ENCODE peak calls at places on chromosomes 13 and 19, in eight cellular contexts. H, S, K, L, V, O, X and B are unnamed samples.

GRCh38 chr19:42652021-42652420 is 57.3 kb upstream of the CEACAM8 start:
- DNase-seq in S (no peak), L (no peak), X (no peak), O (no peak), K (no peak), V (no peak), H (no peak), B (no peak)

GRCh38 chr13:112444416-112445399 is 68.6 kb downstream of the SPACA7 start:
- DNase-seq in K (no peak), L (peak), S (no peak), H (no peak), O (peak), X (no peak), V (no peak), B (no peak)

GRCh38 chr13:90899411-90899810 is 448.1 kb upstream of the MIR17HG start:
- DNase-seq in K (no peak), O (no peak), V (no peak), L (no peak), H (no peak), S (no peak), X (no peak), B (no peak)

GRCh38 chr19:47613165-47614146 is 4.5 kb downstream of the BICRA start:
- DNase-seq in K (no peak), L (peak), O (no peak), X (no peak), S (no peak), H (peak), V (no peak), B (peak)

GRCh38 chr19:15108845-15109767 is 1.9 kb downstream of the SYDE1 start:
- DNase-seq in L (no peak), H (no peak), O (no peak), S (no peak), X (no peak), V (no peak), K (no peak), B (no peak)

GRCh38 chr13:106562301-106562700 is 5.6 kb downstream of the ARGLU1 start:
- DNase-seq in K (no peak), X (no peak), L (no peak), V (no peak), H (no peak), O (no peak), S (no peak), B (no peak)

GRCh38 chr19:55178781-55179569 is 1.1 kb downstream of the SYT5 start:
- DNase-seq in L (peak), X (peak), S (peak), V (no peak), K (peak), O (peak), H (peak), B (peak)

GRCh38 chr19:40154121-40154680 is 37.0 kb upstream of the MAP3K10 start:
- DNase-seq in X (no peak), S (no peak), H (no peak), K (no peak), L (no peak), V (no peak), O (no peak), B (no peak)

GRCh38 chr19:48618278-48618915 is 581 bp downstream of the RPL18 start:
- DNase-seq in X (no peak), S (no peak), O (no peak), K (no peak), H (peak), V (no peak), L (no peak), B (no peak)

GRCh38 chr13:80716610-80717081 is 375.7 kb upstream of the SPRY2 start:
- DNase-seq in S (no peak), H (no peak), V (no peak), X (no peak), L (peak), O (no peak), K (no peak), B (no peak)

GRCh38 chr13:90867336-90867683 is 480.2 kb upstream of the MIR17HG start:
- DNase-seq in V (peak), S (peak), X (peak), O (peak), L (peak), H (peak), K (peak), B (peak)

GRCh38 chr19:54002495-54003315 is 11.3 kb downstream of the CACNG6 start:
- DNase-seq in K (no peak), L (no peak), V (no peak), H (no peak), S (no peak), X (no peak), O (no peak), B (no peak)

GRCh38 chr19:49824662-49825061 is 6.6 kb downstream of the MED25 start:
- DNase-seq in V (no peak), H (no peak), L (no peak), O (no peak), K (no peak), S (no peak), X (no peak), B (no peak)

GRCh38 chr19:18205180-18205915 is 1.5 kb upstream of the RAB3A start:
- DNase-seq in K (peak), O (peak), H (peak), V (peak), X (peak), S (peak), L (peak), B (peak)

GRCh38 chr19:18204394-18205179 is 745 bp upstream of the RAB3A start:
- DNase-seq in O (no peak), X (peak), S (no peak), V (no peak), K (no peak), H (no peak), L (peak), B (peak)

GRCh38 chr19:18203408-18203862 is 407 bp downstream of the RAB3A start:
- DNase-seq in O (no peak), H (no peak), V (no peak), L (no peak), S (peak), K (no peak), X (no peak), B (peak)

GRCh38 chr19:18202759-18203407 is 959 bp downstream of the RAB3A start:
- DNase-seq in K (peak), X (peak), O (peak), H (peak), L (peak), S (peak), V (no peak), B (peak)

GRCh38 chr19:18203863-18204393 is at the start of gene RAB3A:
- DNase-seq in L (peak), V (peak), K (peak), X (peak), H (peak), O (peak), S (peak), B (peak)
- TF ChIP-seq POLR2A in L (no peak), V (peak), K (no peak), X (peak), H (peak), O (peak), S (no peak), B (peak)

DNA sequence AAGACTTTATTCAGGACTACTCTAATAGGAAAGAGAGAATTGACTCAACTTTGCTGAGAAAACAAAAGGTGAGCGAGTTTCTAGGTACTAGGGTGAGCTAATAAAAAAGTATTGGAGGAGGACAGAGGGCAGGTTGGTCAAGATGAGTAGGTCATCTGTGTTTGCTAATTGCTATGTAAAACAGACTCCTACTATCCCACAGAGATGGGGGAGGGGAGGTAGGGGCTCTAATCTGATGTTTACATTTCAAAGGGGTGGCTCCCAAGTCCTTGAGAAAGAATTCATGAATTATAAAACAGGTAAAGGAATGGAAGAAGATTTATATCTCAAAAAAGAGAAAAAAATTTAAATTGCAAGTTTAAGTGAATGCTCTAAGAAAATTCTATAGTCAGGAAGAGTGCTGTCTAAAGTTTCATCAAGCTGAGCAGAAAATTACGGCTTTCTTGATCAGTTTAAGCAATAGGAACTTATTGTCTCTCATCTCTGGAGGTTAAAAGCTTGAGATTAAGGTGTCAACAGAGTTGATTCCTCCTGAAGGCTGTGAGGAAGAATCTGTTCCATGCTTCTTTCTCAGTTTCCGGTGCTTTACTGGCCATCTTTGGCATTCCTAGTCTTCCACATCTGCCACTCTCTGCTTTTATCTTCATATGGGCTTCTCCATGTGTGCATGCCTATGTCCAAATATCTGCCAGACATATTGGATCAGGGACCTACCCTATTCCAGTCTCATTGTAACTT is 790.3 kb downstream of the SLITRK5 start:
- DNase-seq in K (no peak), O (no peak), H (no peak), S (no peak), L (no peak), V (no peak), X (no peak), B (no peak)
- H3K4me3 ChIP-seq in K (no peak), O (no peak), H (no peak), S (no peak), L (peak), V (no peak), X (no peak), B (no peak)

GRCh38 chr19:7903244-7904073 is at the start of gene MAP2K7:
- DNase-seq in X (peak), O (peak), H (peak), K (peak), V (peak), L (peak), S (peak), B (peak)
- TF ChIP-seq POLR2A in X (peak), O (peak), H (peak), K (peak), V (peak), L (peak), S (peak), B (peak)

DNA sequence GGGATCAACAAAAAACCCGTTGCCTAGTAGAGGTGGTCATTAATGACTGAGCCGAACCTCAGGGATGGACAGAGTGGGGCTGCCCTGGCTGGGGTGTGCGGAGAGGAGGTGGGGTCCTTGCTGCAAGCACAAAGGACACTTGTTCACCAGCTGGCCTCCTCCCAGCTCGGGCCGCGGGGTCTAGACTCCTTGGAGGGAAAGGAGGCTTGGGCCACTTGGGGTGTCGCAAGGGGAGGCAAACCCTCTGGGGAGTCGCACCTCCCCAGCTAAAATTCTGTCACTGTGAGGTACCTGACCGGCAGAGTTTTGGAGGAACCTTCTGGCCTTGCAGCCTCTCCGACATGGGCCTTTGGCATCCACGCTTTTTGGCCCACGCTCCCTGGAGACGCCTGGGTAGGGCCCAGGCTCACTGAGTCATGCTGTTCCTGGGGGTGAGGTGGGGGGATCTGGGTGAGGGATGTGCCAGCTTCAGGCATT is 8.2 kb downstream of the KLHL26 start:
- DNase-seq in H (peak), S (no peak), L (no peak), O (no peak), V (no peak), K (peak), X (no peak), B (no peak)
- H3K4me3 ChIP-seq in H (no peak), S (no peak), L (no peak), O (no peak), V (no peak), K (peak), X (no peak), B (no peak)

GRCh38 chr13:114130708-114131580 is 1.5 kb downstream of the RASA3 start:
- DNase-seq in K (peak), S (peak), H (peak), L (no peak), V (no peak), X (peak), O (no peak), B (no peak)
- TF ChIP-seq POLR2A in K (peak), S (no peak), H (no peak), L (no peak), V (no peak), X (no peak), O (no peak), B (no peak)

GRCh38 chr13:46624353-46624752 is 71.4 kb downstream of the LRCH1 start:
- DNase-seq in K (no peak), X (no peak), O (no peak), S (no peak), V (no peak), L (no peak), H (no peak), B (no peak)

GRCh38 chr13:46620029-46620428 is 67.1 kb downstream of the LRCH1 start:
- DNase-seq in L (no peak), H (no peak), O (no peak), S (no peak), K (no peak), V (no peak), X (no peak), B (no peak)

GRCh38 chr13:46622918-46623256 is 69.9 kb downstream of the LRCH1 start:
- DNase-seq in O (peak), K (no peak), H (peak), X (peak), S (no peak), V (peak), L (no peak), B (peak)

GRCh38 chr13:46621133-46621532 is 68.2 kb downstream of the LRCH1 start:
- DNase-seq in H (no peak), S (no peak), O (no peak), V (no peak), X (no peak), K (no peak), L (no peak), B (no peak)

GRCh38 chr13:46622013-46622917 is 69.3 kb downstream of the LRCH1 start:
- DNase-seq in H (no peak), O (no peak), S (no peak), L (no peak), V (no peak), K (no peak), X (no peak), B (no peak)
- H3K4me3 ChIP-seq in H (no peak), O (no peak), S (no peak), L (no peak), V (no peak), K (no peak), X (no peak), B (no peak)

GRCh38 chr19:29666634-29667389 is 1.6 kb downstream of the PLEKHF1 start:
- DNase-seq in V (peak), O (peak), S (no peak), X (peak), L (peak), K (no peak), H (peak), B (peak)
- TF ChIP-seq POLR2A in V (peak), O (no peak), S (no peak), X (no peak), L (no peak), K (no peak), H (peak), B (peak)

GRCh38 chr19:8530061-8530679 is 16.2 kb upstream of the ZNF414 start:
- DNase-seq in V (no peak), L (no peak), X (no peak), O (no peak), S (no peak), K (peak), H (no peak), B (peak)

GRCh38 chr19:8528500-8528899 is 14.5 kb upstream of the ZNF414 start:
- DNase-seq in V (no peak), X (no peak), L (no peak), O (no peak), K (peak), H (peak), S (no peak), B (no peak)

GRCh38 chr19:8525401-8525684 is 11.4 kb upstream of the ZNF414 start:
- DNase-seq in O (no peak), V (no peak), K (no peak), L (peak), H (no peak), X (no peak), S (no peak), B (no peak)

GRCh38 chr19:8529369-8530006 is 15.5 kb upstream of the ZNF414 start:
- DNase-seq in L (no peak), V (no peak), O (no peak), K (peak), H (no peak), S (no peak), X (no peak), B (no peak)

DNA sequence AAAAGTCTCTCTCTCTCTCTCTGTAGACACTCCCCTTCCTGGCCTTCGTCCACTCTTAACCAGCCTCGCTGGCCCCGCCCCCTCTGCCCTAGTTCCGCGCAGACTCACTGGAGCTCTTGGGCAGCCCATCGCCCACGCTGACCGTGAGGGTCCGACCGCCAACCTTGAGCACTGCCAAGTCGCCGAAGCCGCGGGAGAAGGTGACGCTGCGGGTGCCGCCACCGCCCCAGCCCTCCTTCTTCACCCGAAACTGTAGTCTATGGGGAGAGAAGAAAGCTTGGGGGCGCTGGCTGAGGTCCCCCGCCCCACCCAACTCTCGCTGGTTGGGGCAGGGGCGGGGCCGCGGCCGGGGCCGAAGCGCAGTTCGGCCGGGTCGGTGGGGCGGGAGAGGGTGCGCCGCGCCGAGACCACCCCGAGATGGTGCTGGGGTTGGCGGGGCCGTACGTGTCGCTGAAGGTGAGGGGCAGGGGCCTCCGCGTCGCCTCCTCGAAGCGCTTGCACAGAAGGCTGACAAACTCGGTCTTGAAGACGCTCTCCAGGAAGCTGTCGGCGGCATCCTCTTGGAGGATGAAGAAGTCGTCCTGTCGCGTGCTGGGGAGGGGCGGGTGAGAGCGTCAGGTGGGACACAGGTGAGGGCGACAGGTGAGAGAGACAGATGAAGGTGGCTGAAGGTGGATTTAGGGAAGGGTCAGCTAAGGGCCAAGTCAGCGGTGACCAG is 12.5 kb upstream of the ZNF414 start:
- DNase-seq in V (peak), S (peak), L (peak), O (peak), H (peak), X (peak), K (peak), B (peak)
- H3K4me3 ChIP-seq in V (peak), S (peak), L (peak), O (peak), H (peak), X (peak), K (no peak), B (peak)

GRCh38 chr19:32422435-32422834 is 16.9 kb downstream of the DPY19L3 start:
- DNase-seq in S (no peak), K (no peak), O (no peak), H (no peak), X (no peak), V (no peak), L (no peak), B (no peak)
- TF ChIP-seq POLR2A in S (no peak), K (no peak), O (no peak), H (no peak), X (no peak), V (no peak), L (no peak), B (no peak)

DNA sequence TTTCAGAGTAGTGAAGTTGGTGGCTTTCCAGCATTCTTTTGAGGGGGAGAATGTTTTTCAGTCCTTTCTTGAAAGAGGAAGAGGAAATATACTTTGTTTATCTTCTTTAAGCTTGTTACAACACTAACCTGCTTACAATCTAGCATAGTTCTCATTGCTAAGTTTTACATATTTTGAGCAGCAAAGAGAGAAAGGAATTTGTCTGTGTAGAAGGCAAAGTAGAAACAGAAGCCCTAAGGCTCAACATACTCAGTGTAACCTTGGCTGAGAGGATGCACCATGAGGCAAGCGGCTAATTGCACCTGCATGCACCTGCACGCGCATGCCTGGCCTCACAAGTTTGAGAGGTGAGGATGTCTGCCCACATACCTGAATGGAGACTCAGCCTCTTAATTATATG is 2.2 kb downstream of the FRY start:
- DNase-seq in S (no peak), H (no peak), L (no peak), K (no peak), X (no peak), O (no peak), V (no peak), B (no peak)
- H3K4me3 ChIP-seq in S (no peak), H (no peak), L (no peak), K (peak), X (no peak), O (no peak), V (no peak), B (no peak)